ENCODE peak calls at places on chromosome 18, in four cellular contexts. N is lower lobe of right lung, S is cardiac muscle cell, L is psoas muscle. Y is an unnamed sample. For H3K9me3, the result is how much of the 10 kb centered on the place peaks cover.

GRCh38 chr18:40529478-40529877 is 1425.6 kb upstream of the PIK3C3 start:
- DNase-seq in N (no peak), S (peak), L (no peak), Y (peak)

GRCh38 chr18:48627216-48627615 is 88.4 kb downstream of the CTIF start:
- DNase-seq in N (no peak), S (no peak), L (no peak), Y (no peak)

GRCh38 chr18:25284861-25285574 is 66.9 kb downstream of the ZNF521 start:
- DNase-seq in N (no peak), S (peak), L (peak), Y (no peak)

GRCh38 chr18:4755848-4756247 is 300.7 kb upstream of the DLGAP1 start:
- DNase-seq in N (no peak), S (no peak), L (no peak), Y (no peak)

GRCh38 chr18:48418000-48418399 is 8.8 kb upstream of the ZBTB7C start:
- DNase-seq in N (no peak), S (no peak), L (no peak), Y (no peak)

GRCh38 chr18:40326987-40327386 is 1628.0 kb upstream of the PIK3C3 start:
- DNase-seq in N (no peak), S (no peak), L (no peak), Y (peak)

GRCh38 chr18:61528961-61529360 is 195.7 kb downstream of the CDH20 start:
- DNase-seq in N (no peak), S (no peak), L (no peak), Y (no peak)

GRCh38 chr18:50726960-50727589 is 92.7 kb downstream of the MRO start:
- DNase-seq in N (no peak), S (no peak), L (no peak), Y (no peak)

GRCh38 chr18:21267370-21267769 is 25.3 kb downstream of the GREB1L start:
- DNase-seq in N (no peak), S (no peak), L (no peak), Y (no peak)

GRCh38 chr18:813405-814071 is 1.5 kb upstream of the YES1 start:
- DNase-seq in N (no peak), S (peak), L (no peak), Y (no peak)

GRCh38 chr18:36366994-36367839 is 69.7 kb downstream of the FHOD3 start:
- DNase-seq in N (no peak), S (peak), L (no peak), Y (no peak)

GRCh38 chr18:78895207-78896001 is 84.2 kb upstream of the SALL3 start:
- DNase-seq in N (no peak), S (no peak), L (no peak), Y (no peak)

GRCh38 chr18:5620284-5620683 is 76.5 kb upstream of the EPB41L3 start:
- DNase-seq in N (no peak), S (peak), L (no peak), Y (no peak)

GRCh38 chr18:31091350-31091749 is 10.9 kb downstream of the DSC2 start:
- DNase-seq in N (no peak), S (no peak), L (no peak), Y (no peak)

GRCh38 chr18:31093880-31094279 is 8.3 kb downstream of the DSC2 start:
- DNase-seq in N (no peak), S (no peak), L (no peak), Y (no peak)

GRCh38 chr18:31088532-31088931 is 13.7 kb downstream of the DSC2 start:
- DNase-seq in N (no peak), S (no peak), L (no peak), Y (no peak)

GRCh38 chr18:31097666-31098065 is 4.6 kb downstream of the DSC2 start:
- DNase-seq in N (no peak), S (no peak), L (no peak), Y (no peak)

GRCh38 chr18:31093294-31093693 is 8.9 kb downstream of the DSC2 start:
- DNase-seq in N (no peak), S (no peak), L (no peak), Y (no peak)
- H3K9me3 ChIP-seq in N (under half), S (under half), L (under half), Y (under half)

DNA sequence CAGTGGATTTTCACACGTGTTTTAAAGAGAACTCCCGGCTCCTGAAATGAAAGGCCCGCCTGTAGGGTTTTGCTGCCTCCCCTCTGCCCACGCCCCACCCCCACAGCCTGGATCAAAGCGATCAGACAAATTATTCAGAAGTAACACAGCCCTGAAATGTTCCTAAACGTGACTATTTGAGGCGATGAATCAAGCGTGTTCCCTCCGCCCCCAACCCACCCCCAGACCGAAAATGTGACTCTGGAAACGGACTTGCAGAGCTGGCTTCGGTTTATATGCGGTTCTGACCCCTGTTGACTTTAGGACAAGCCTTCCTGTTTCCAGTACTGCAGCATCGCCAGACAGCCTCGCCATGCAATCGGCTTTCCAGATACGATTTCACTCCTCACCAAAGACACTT is 28.8 kb upstream of the SMIM21 start:
- DNase-seq in N (no peak), S (peak), L (no peak), Y (no peak)
- H3K4me3 ChIP-seq in N (peak), S (no peak), L (peak), Y (no peak)

GRCh38 chr18:77057043-77057442 is 75.5 kb downstream of the MBP start:
- DNase-seq in N (peak), S (peak), L (peak), Y (no peak)
- H3K27ac ChIP-seq in N (peak), S (no peak), L (peak), Y (no peak)

GRCh38 chr18:33900638-33901037 is 322.6 kb downstream of the ASXL3 start:
- DNase-seq in N (no peak), S (no peak), L (no peak), Y (no peak)
- H3K9me3 ChIP-seq in N (under half), S (under half), L (under half), Y (under half)